ENCODE peak calls at places on chromosomes 11 and 22, in four cellular contexts. V is astrocyte of the spinal cord, S is tibial nerve, A is esophagus squamous epithelium. I is an unnamed sample.

GRCh38 chr11:72225411-72225951 is 914 bp downstream of the INPPL1 start:
- DNase-seq in V (no peak), A (no peak), S (no peak), I (no peak)

GRCh38 chr22:27518583-27519437 is 282.7 kb downstream of the MN1 start:
- DNase-seq in A (no peak), V (no peak), S (no peak), I (peak)

GRCh38 chr11:86726118-86726748 is 53.8 kb upstream of the ME3 start:
- DNase-seq in V (peak), S (no peak), A (no peak), I (no peak)

GRCh38 chr11:465896-466538 is 15.9 kb downstream of the PTDSS2 start:
- DNase-seq in S (no peak), A (no peak), V (no peak), I (no peak)

GRCh38 chr11:129426776-129427175 is 51.1 kb downstream of the BARX2 start:
- DNase-seq in A (no peak), V (no peak), S (no peak), I (no peak)

GRCh38 chr22:43197271-43197941 is 10.5 kb upstream of the TTLL12 start:
- DNase-seq in S (no peak), V (peak), A (no peak), I (no peak)

GRCh38 chr11:6604081-6604626 is 580 bp downstream of the ILK start:
- DNase-seq in A (no peak), V (peak), S (peak), I (peak)

GRCh38 chr22:44396021-44396726 is 83.4 kb upstream of the SHISAL1 start:
- DNase-seq in V (no peak), A (no peak), S (no peak), I (peak)

GRCh38 chr11:119152604-119153003 is 3.8 kb downstream of the ABCG4 start:
- DNase-seq in S (no peak), V (no peak), A (no peak), I (no peak)

GRCh38 chr22:42991010-42991651 is 23.8 kb downstream of the PACSIN2 start:
- DNase-seq in V (peak), A (no peak), S (no peak), I (no peak)

GRCh38 chr11:17267576-17267975 is 9.0 kb upstream of the NUCB2 start:
- DNase-seq in S (no peak), V (peak), A (no peak), I (no peak)

GRCh38 chr11:72075109-72075508 is 5.2 kb downstream of the NUMA1 start:
- DNase-seq in S (peak), V (no peak), A (no peak), I (no peak)

GRCh38 chr11:107844041-107844440 is 14.5 kb downstream of the SLC35F2 start:
- DNase-seq in V (peak), A (no peak), S (no peak), I (no peak)

DNA sequence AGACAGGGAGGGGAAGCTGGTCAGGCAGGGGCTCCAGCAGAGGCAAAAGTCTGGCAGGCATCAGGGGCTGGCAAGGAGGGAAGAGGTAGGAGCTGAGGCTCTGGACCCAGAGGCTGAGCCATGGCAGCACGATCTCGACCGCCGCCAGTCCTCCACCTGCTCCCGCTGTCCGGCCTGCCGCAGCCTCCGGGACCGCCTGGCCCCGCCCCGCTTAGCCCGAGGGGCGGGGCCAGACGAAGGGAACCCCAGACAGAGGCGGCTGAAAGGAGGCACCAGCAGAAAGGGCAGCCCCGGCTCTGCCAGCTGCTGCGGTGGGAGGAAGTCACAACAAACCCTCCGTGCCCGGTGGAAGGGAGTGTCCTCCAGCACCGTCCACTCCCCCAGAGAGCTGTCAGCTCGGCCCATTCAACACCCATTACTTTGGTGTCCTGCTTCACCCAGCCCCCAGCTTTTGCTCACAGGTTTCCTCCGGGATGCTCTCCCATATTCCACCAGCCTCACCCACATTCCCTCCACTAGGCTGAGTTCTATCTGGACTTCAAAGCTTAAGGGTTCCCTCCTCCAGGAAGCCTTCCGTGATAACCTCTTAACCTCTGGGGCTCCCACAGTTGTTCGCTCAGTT is at the start of gene MFNG:
- DNase-seq in V (peak), A (peak), S (peak), I (no peak)
- TF ChIP-seq CTCF in V (no peak), A (no peak), S (no peak), I (no peak)

GRCh38 chr11:61718613-61719302 is 33.7 kb upstream of the MYRF start:
- DNase-seq in S (no peak), V (peak), A (no peak), I (peak)
- TF ChIP-seq CTCF in S (no peak), V (no peak), A (no peak), I (no peak)

DNA sequence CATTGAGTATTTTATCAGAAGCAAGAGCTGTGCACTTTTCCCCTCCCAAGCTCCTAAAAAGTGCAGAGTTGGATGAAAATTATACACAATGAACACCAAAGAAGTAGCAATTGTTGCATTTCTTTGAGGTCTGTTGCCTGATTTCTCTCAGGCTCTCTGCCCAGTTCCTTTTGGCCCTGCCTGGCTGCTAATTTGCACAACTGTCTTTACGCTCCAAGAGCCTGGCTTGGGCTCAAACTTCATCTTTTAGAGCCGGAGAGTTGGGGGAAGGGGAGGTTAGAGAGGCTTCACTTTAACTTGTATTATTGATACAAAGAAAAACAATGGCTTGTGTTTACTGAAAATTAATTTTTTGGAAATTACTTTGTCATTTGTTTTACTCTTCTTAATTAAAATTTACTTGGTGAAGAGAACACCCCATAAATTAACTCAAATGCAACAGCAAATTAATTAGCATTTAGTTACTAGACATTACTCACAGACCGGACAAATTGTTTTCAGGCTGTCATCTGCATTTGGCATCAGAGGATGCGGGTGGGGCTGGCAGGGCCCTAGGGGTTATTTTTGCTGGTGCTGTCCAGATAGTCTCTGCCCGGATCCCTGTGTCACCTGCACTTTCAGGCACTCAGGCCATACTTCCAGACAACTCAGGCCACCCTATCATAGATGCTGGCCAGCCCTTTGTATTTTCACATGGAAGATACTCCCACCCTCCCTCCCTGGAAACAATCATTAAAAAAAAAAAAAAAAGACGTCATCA is 407.3 kb downstream of the NXPE2 start:
- DNase-seq in V (no peak), A (no peak), S (no peak), I (no peak)
- TF ChIP-seq CTCF in V (no peak), A (no peak), S (no peak), I (no peak)

DNA sequence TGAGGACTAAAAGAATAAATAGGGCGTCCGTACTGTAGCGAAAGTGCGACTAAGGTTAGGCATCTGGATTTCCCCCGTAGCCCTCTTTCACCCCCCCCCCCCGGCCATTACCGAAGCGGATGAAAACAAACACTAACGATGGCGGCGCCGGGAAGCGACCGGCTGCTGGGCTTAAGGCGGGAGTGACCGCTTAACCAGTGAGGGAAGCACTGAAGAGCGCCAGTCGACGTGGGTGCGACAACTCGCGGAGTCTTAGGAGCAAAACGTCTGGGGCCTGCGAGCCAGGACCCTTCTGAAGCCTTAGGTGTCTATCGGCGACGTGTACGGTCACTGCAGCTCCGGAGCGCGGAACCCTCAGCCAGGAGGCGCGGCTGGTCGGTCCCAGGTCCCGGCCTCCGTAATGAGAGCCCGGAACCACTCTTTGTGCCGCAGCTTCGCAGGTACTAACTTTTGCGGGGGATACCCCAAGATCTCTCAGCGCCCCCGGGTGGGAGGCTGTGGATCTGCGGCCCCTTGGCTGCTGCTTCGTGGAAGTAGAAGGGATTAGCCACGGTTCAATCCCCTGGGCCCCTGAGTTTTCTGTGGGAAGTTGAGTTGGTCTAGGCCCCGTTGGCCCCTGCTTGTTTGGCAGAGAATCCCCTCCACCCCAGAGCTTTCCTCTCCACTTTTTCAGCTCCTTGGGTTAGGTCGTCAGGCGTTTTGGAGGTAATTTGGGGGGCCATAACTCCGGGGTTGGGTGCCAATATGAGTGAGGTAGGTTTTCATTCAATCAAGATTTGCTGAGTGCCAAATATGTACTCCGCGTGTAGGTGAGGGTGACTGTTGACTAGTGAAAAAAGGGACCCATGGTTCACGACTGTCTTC is at the start of gene ATG13:
- DNase-seq in V (peak), A (peak), S (peak), I (peak)
- TF ChIP-seq CTCF in V (peak), A (peak), S (peak), I (peak)

GRCh38 chr11:12236744-12237101 is 126.3 kb downstream of the MICAL2 start:
- DNase-seq in V (no peak), A (no peak), S (no peak), I (no peak)
- TF ChIP-seq CTCF in V (no peak), A (no peak), S (no peak), I (peak)

GRCh38 chr22:30649430-30650007 is 13.9 kb downstream of the SLC35E4 start:
- DNase-seq in V (peak), A (peak), S (no peak), I (no peak)
- TF ChIP-seq CTCF in V (peak), A (peak), S (no peak), I (no peak)

I was measured in mesothelial cell of epicardium.